ENCODE peak calls at places on chromosome 14, in six cellular contexts. One of them, this sample, is unnamed.

GRCh38 chr14:20059745-20060144 is at the start of gene OR4L1:
- DNase-seq in HCT116: no peak
- DNase-seq in globus pallidus: no peak
- DNase-seq in testis: no peak
- DNase-seq in activated CD4-positive, CD25-positive, alpha-beta regulatory T cell: no peak
- DNase-seq in stimulated activated CD8-positive, alpha-beta memory T cell treated with anti-CD3 and anti-CD28 coated beads, Interleukin-7, amount 100 ng/mL, for 4 hours: no peak
- DNase-seq in this sample: no peak

GRCh38 chr14:79379266-79379665 is 832.0 kb downstream of the DIO2 start:
- DNase-seq in HCT116: no peak
- DNase-seq in globus pallidus: no peak
- DNase-seq in testis: no peak
- DNase-seq in activated CD4-positive, CD25-positive, alpha-beta regulatory T cell: no peak
- DNase-seq in stimulated activated CD8-positive, alpha-beta memory T cell treated with anti-CD3 and anti-CD28 coated beads, Interleukin-7, amount 100 ng/mL, for 4 hours: no peak
- DNase-seq in this sample: no peak

GRCh38 chr14:50344831-50345563 is 32.9 kb downstream of the DMAC2L start:
- DNase-seq in HCT116: no peak
- DNase-seq in globus pallidus: no peak
- DNase-seq in testis: no peak
- DNase-seq in activated CD4-positive, CD25-positive, alpha-beta regulatory T cell: no peak
- DNase-seq in stimulated activated CD8-positive, alpha-beta memory T cell treated with anti-CD3 and anti-CD28 coated beads, Interleukin-7, amount 100 ng/mL, for 4 hours: no peak
- DNase-seq in this sample: no peak

GRCh38 chr14:64421166-64421565 is 33.0 kb downstream of the MTHFD1 start:
- DNase-seq in HCT116: no peak
- DNase-seq in globus pallidus: no peak
- DNase-seq in testis: no peak
- DNase-seq in activated CD4-positive, CD25-positive, alpha-beta regulatory T cell: no peak
- DNase-seq in stimulated activated CD8-positive, alpha-beta memory T cell treated with anti-CD3 and anti-CD28 coated beads, Interleukin-7, amount 100 ng/mL, for 4 hours: no peak
- DNase-seq in this sample: no peak

GRCh38 chr14:71242237-71242748 is 335.0 kb downstream of the PCNX1 start:
- DNase-seq in HCT116: no peak
- DNase-seq in globus pallidus: no peak
- DNase-seq in testis: no peak
- DNase-seq in activated CD4-positive, CD25-positive, alpha-beta regulatory T cell: no peak
- DNase-seq in stimulated activated CD8-positive, alpha-beta memory T cell treated with anti-CD3 and anti-CD28 coated beads, Interleukin-7, amount 100 ng/mL, for 4 hours: no peak
- DNase-seq in this sample: no peak

GRCh38 chr14:97490521-97491070 is 693.4 kb downstream of the VRK1 start:
- DNase-seq in HCT116: no peak
- DNase-seq in globus pallidus: no peak
- DNase-seq in testis: no peak
- DNase-seq in activated CD4-positive, CD25-positive, alpha-beta regulatory T cell: no peak
- DNase-seq in stimulated activated CD8-positive, alpha-beta memory T cell treated with anti-CD3 and anti-CD28 coated beads, Interleukin-7, amount 100 ng/mL, for 4 hours: peak; percentile 2
- DNase-seq in this sample: no peak

GRCh38 chr14:23141706-23142467 is 22.8 kb upstream of the CEBPE start:
- DNase-seq in HCT116: no peak
- DNase-seq in globus pallidus: no peak
- DNase-seq in testis: peak; percentile 72
- DNase-seq in activated CD4-positive, CD25-positive, alpha-beta regulatory T cell: no peak
- DNase-seq in stimulated activated CD8-positive, alpha-beta memory T cell treated with anti-CD3 and anti-CD28 coated beads, Interleukin-7, amount 100 ng/mL, for 4 hours: no peak
- DNase-seq in this sample: no peak

GRCh38 chr14:69963966-69964365 is 84.8 kb downstream of the SMOC1 start:
- DNase-seq in HCT116: no peak
- DNase-seq in globus pallidus: peak; percentile 97
- DNase-seq in testis: no peak
- DNase-seq in activated CD4-positive, CD25-positive, alpha-beta regulatory T cell: no peak
- DNase-seq in stimulated activated CD8-positive, alpha-beta memory T cell treated with anti-CD3 and anti-CD28 coated beads, Interleukin-7, amount 100 ng/mL, for 4 hours: no peak
- DNase-seq in this sample: no peak

GRCh38 chr14:40122978-40123648 is 690.9 kb upstream of the FBXO33 start:
- DNase-seq in HCT116: peak; percentile 8
- DNase-seq in globus pallidus: no peak
- DNase-seq in testis: no peak
- DNase-seq in activated CD4-positive, CD25-positive, alpha-beta regulatory T cell: no peak
- DNase-seq in stimulated activated CD8-positive, alpha-beta memory T cell treated with anti-CD3 and anti-CD28 coated beads, Interleukin-7, amount 100 ng/mL, for 4 hours: no peak
- DNase-seq in this sample: no peak

GRCh38 chr14:100240725-100241032 is 1.7 kb downstream of the YY1 start:
- DNase-seq in HCT116: no peak
- DNase-seq in globus pallidus: no peak
- DNase-seq in testis: no peak
- DNase-seq in activated CD4-positive, CD25-positive, alpha-beta regulatory T cell: no peak
- DNase-seq in stimulated activated CD8-positive, alpha-beta memory T cell treated with anti-CD3 and anti-CD28 coated beads, Interleukin-7, amount 100 ng/mL, for 4 hours: no peak
- DNase-seq in this sample: no peak

GRCh38 chr14:37232907-37233481 is 35.3 kb downstream of the MIPOL1 start:
- DNase-seq in HCT116: peak; percentile 41
- DNase-seq in globus pallidus: peak; percentile 22
- DNase-seq in testis: no peak
- DNase-seq in activated CD4-positive, CD25-positive, alpha-beta regulatory T cell: no peak
- DNase-seq in stimulated activated CD8-positive, alpha-beta memory T cell treated with anti-CD3 and anti-CD28 coated beads, Interleukin-7, amount 100 ng/mL, for 4 hours: no peak
- DNase-seq in this sample: no peak